ENCODE peak calls at places on chromosomes 11 and 22, in four cellular contexts. K is RCC 7860, P is heart right ventricle, F is lung microvascular endothelial cell. Q is an unnamed sample.

GRCh38 chr11:36041988-36042606 is 98.2 kb downstream of the LDLRAD3 start:
- DNase-seq in K (no peak), P (no peak), F (peak), Q (no peak)

GRCh38 chr22:43152355-43153071 is 1.2 kb downstream of the TSPO start:
- DNase-seq in K (peak), P (peak), F (peak), Q (peak)

GRCh38 chr11:123238297-123238696 is 43.2 kb upstream of the CLMP start:
- DNase-seq in K (no peak), P (peak), F (no peak), Q (no peak)

GRCh38 chr11:69027704-69028372 is 14.8 kb upstream of the MRGPRF start:
- DNase-seq in K (no peak), P (no peak), F (no peak), Q (no peak)

GRCh38 chr11:132106336-132106982 is 736.0 kb downstream of the NTM start:
- DNase-seq in K (no peak), P (no peak), F (peak), Q (no peak)

GRCh38 chr11:110027627-110028371 is 65.4 kb upstream of the ZC3H12C start:
- DNase-seq in K (no peak), P (no peak), F (no peak), Q (no peak)

GRCh38 chr11:104547996-104548661 is 350.1 kb downstream of the CASP12 start:
- DNase-seq in K (peak), P (no peak), F (no peak), Q (peak)

GRCh38 chr22:19270873-19271272 is 20.6 kb downstream of the CLTCL1 start:
- DNase-seq in K (no peak), P (no peak), F (no peak), Q (no peak)

GRCh38 chr22:31210830-31211503 is 1.1 kb upstream of the LIMK2 start:
- DNase-seq in K (no peak), P (peak), F (peak), Q (no peak)

GRCh38 chr22:33781396-33781795 is 138.9 kb downstream of the LARGE1 start:
- DNase-seq in K (no peak), P (peak), F (no peak), Q (no peak)

GRCh38 chr11:123760894-123761293 is 6.6 kb upstream of the OR6X1 start:
- DNase-seq in K (no peak), P (no peak), F (no peak), Q (no peak)

GRCh38 chr11:12715941-12716340 is 41.7 kb downstream of the TEAD1 start:
- DNase-seq in K (no peak), P (peak), F (peak), Q (no peak)

GRCh38 chr11:1919428-1920127 is at the start of gene TNNT3:
- DNase-seq in K (no peak), P (peak), F (no peak), Q (no peak)

GRCh38 chr22:36998620-36999351 is 20.5 kb downstream of the TST start:
- DNase-seq in K (peak), P (no peak), F (no peak), Q (no peak)

GRCh38 chr22:29797351-29797750 is 30.2 kb downstream of the UQCR10 start:
- DNase-seq in K (no peak), P (no peak), F (no peak), Q (no peak)

GRCh38 chr11:92166335-92166734 is 58.3 kb upstream of the FAT3 start:
- DNase-seq in K (no peak), P (no peak), F (no peak), Q (no peak)